ENCODE peak calls at places on chromosomes 13 and 19, in four cellular contexts. S, I, Q and H are unnamed samples.

GRCh38 chr19:3606174-3606689 is 443 bp downstream of the TBXA2R start:
- DNase-seq in I (peak), S (peak), Q (no peak), H (peak)

GRCh38 chr19:10876459-10877240 is 5.3 kb downstream of the CARM1 start:
- DNase-seq in Q (no peak), I (no peak), S (no peak), H (no peak)

GRCh38 chr19:3275583-3276340 is 51.3 kb downstream of the CELF5 start:
- DNase-seq in I (peak), S (peak), Q (peak), H (peak)

GRCh38 chr13:27821566-27821965 is 29.3 kb downstream of the GSX1 start:
- DNase-seq in S (no peak), Q (no peak), I (no peak), H (no peak)

GRCh38 chr19:5804516-5805464 is at the start of gene NRTN:
- DNase-seq in S (peak), I (no peak), Q (no peak), H (peak)

GRCh38 chr19:3375221-3376088 is 9.1 kb downstream of the NFIC start:
- DNase-seq in I (peak), Q (peak), S (no peak), H (no peak)

GRCh38 chr19:43624933-43625332 is 5.5 kb upstream of the ZNF428 start:
- DNase-seq in I (no peak), Q (peak), S (peak), H (peak)

GRCh38 chr19:47035127-47035494 is 13.3 kb downstream of the TMEM160 start:
- DNase-seq in I (no peak), S (no peak), Q (no peak), H (no peak)

GRCh38 chr13:28337196-28338045 is 157.5 kb downstream of the FLT1 start:
- DNase-seq in I (no peak), S (no peak), Q (peak), H (no peak)